ENCODE peak calls at places on chromosomes 11 and 22, in five cellular contexts. One of them, this sample, is unnamed.

GRCh38 chr11:71341173-71341572 is 88.8 kb upstream of the SHANK2 start:
- DNase-seq in AG09319: no peak
- DNase-seq in neural progenitor cell: no peak
- DNase-seq in neural crest cell: no peak
- DNase-seq in D721Med: no peak
- DNase-seq in this sample: no peak

GRCh38 chr22:39556970-39557811 is 13.4 kb upstream of the CACNA1I start:
- DNase-seq in AG09319: no peak
- DNase-seq in D721Med: peak
- DNase-seq in neural progenitor cell: peak
- DNase-seq in neural crest cell: no peak
- DNase-seq in this sample: no peak

GRCh38 chr11:2886191-2886894 is 768 bp upstream of the CDKN1C start:
- DNase-seq in neural crest cell: peak
- DNase-seq in neural progenitor cell: peak
- DNase-seq in D721Med: no peak
- DNase-seq in AG09319: no peak
- DNase-seq in this sample: peak

GRCh38 chr22:30717331-30717921 is 22.8 kb downstream of the OSBP2 start:
- DNase-seq in D721Med: no peak
- DNase-seq in neural progenitor cell: no peak
- DNase-seq in neural crest cell: no peak
- DNase-seq in AG09319: no peak
- DNase-seq in this sample: no peak

GRCh38 chr22:35609761-35610160 is 7.4 kb downstream of the MB start:
- DNase-seq in neural progenitor cell: no peak
- DNase-seq in AG09319: no peak
- DNase-seq in neural crest cell: no peak
- DNase-seq in D721Med: no peak
- DNase-seq in this sample: no peak

GRCh38 chr11:36550385-36551115 is 17.3 kb upstream of the RAG1 start:
- DNase-seq in AG09319: no peak
- DNase-seq in neural progenitor cell: no peak
- DNase-seq in D721Med: no peak
- DNase-seq in neural crest cell: no peak
- DNase-seq in this sample: no peak

GRCh38 chr11:121473064-121473777 is 20.5 kb upstream of the SORL1-AS1 start:
- DNase-seq in neural progenitor cell: no peak
- DNase-seq in D721Med: no peak
- DNase-seq in AG09319: no peak
- DNase-seq in neural crest cell: no peak
- DNase-seq in this sample: no peak

GRCh38 chr11:46296520-46297448 is 19.3 kb downstream of the CREB3L1 start:
- DNase-seq in D721Med: no peak
- DNase-seq in AG09319: peak
- DNase-seq in neural crest cell: peak
- DNase-seq in neural progenitor cell: peak
- DNase-seq in this sample: peak

GRCh38 chr11:92475316-92475715 is 250.7 kb downstream of the FAT3 start:
- DNase-seq in neural crest cell: no peak
- DNase-seq in D721Med: no peak
- DNase-seq in neural progenitor cell: no peak
- DNase-seq in AG09319: no peak
- DNase-seq in this sample: no peak

GRCh38 chr11:100689141-100689540 is 2.1 kb downstream of the ARHGAP42 start:
- DNase-seq in AG09319: no peak
- DNase-seq in D721Med: no peak
- DNase-seq in neural progenitor cell: no peak
- DNase-seq in neural crest cell: no peak
- DNase-seq in this sample: no peak

GRCh38 chr11:95924414-95924760 is 480 bp upstream of the MTMR2 start:
- DNase-seq in D721Med: no peak
- DNase-seq in neural progenitor cell: no peak
- DNase-seq in neural crest cell: no peak
- DNase-seq in AG09319: no peak
- DNase-seq in this sample: peak

GRCh38 chr22:41838842-41839618 is 6.1 kb downstream of the SREBF2 start:
- DNase-seq in AG09319: no peak
- DNase-seq in neural crest cell: no peak
- DNase-seq in D721Med: no peak
- DNase-seq in neural progenitor cell: no peak
- DNase-seq in this sample: no peak

GRCh38 chr22:39897841-39898240 is 3.0 kb upstream of the GRAP2 start:
- DNase-seq in AG09319: no peak
- DNase-seq in neural progenitor cell: no peak
- DNase-seq in neural crest cell: no peak
- DNase-seq in D721Med: no peak
- DNase-seq in this sample: no peak

GRCh38 chr22:20435436-20436308 is 2.0 kb downstream of the SCARF2 start:
- DNase-seq in neural progenitor cell: no peak
- DNase-seq in AG09319: no peak
- DNase-seq in neural crest cell: no peak
- DNase-seq in D721Med: no peak
- DNase-seq in this sample: no peak

GRCh38 chr11:75371930-75372876 is 20.7 kb upstream of the ARRB1 start:
- DNase-seq in neural crest cell: no peak
- DNase-seq in D721Med: no peak
- DNase-seq in AG09319: no peak
- DNase-seq in neural progenitor cell: no peak
- DNase-seq in this sample: no peak

GRCh38 chr11:68468217-68468828 is 7.8 kb downstream of the PPP6R3 start:
- DNase-seq in neural crest cell: no peak
- DNase-seq in D721Med: no peak
- DNase-seq in neural progenitor cell: no peak
- DNase-seq in AG09319: no peak
- DNase-seq in this sample: no peak

GRCh38 chr22:35314161-35314942 is 14.7 kb downstream of the TOM1 start:
- DNase-seq in neural crest cell: no peak
- DNase-seq in neural progenitor cell: no peak
- DNase-seq in AG09319: no peak
- DNase-seq in D721Med: no peak
- DNase-seq in this sample: no peak

GRCh38 chr22:42757475-42757874 is 36.8 kb upstream of the A4GALT start:
- DNase-seq in neural progenitor cell: peak
- DNase-seq in AG09319: no peak
- DNase-seq in neural crest cell: no peak
- DNase-seq in D721Med: no peak
- DNase-seq in this sample: no peak

GRCh38 chr22:20638143-20638870 is 130.9 kb downstream of the MED15 start:
- DNase-seq in D721Med: no peak
- DNase-seq in neural progenitor cell: no peak
- DNase-seq in AG09319: no peak
- DNase-seq in neural crest cell: no peak
- DNase-seq in this sample: no peak

GRCh38 chr11:128595775-128596174 is 8.4 kb upstream of the ETS1 start:
- DNase-seq in neural crest cell: no peak
- DNase-seq in AG09319: no peak
- DNase-seq in D721Med: no peak
- DNase-seq in neural progenitor cell: no peak
- DNase-seq in this sample: no peak

GRCh38 chr22:17501679-17502285 is 61.5 kb upstream of the SLC25A18 start:
- DNase-seq in neural progenitor cell: peak
- DNase-seq in neural crest cell: peak
- DNase-seq in AG09319: peak
- DNase-seq in D721Med: peak
- DNase-seq in this sample: peak

GRCh38 chr11:67002297-67002913 is 20.5 kb upstream of the SYT12 start:
- DNase-seq in D721Med: no peak
- DNase-seq in AG09319: no peak
- DNase-seq in neural progenitor cell: peak
- DNase-seq in neural crest cell: peak
- DNase-seq in this sample: no peak

GRCh38 chr11:63613517-63614135 is 607 bp downstream of the PLAAT3 start:
- DNase-seq in D721Med: no peak
- DNase-seq in AG09319: no peak
- DNase-seq in neural progenitor cell: peak
- DNase-seq in neural crest cell: no peak
- DNase-seq in this sample: peak

GRCh38 chr11:26621147-26621546 is 49.1 kb upstream of the MUC15 start:
- DNase-seq in neural crest cell: no peak
- DNase-seq in AG09319: peak
- DNase-seq in neural progenitor cell: no peak
- DNase-seq in D721Med: no peak
- DNase-seq in this sample: no peak

GRCh38 chr22:42604403-42604802 is 10.3 kb downstream of the POLDIP3 start:
- DNase-seq in D721Med: no peak
- DNase-seq in neural crest cell: no peak
- DNase-seq in AG09319: no peak
- DNase-seq in neural progenitor cell: no peak
- DNase-seq in this sample: no peak

GRCh38 chr11:63767415-63768231 is 952 bp downstream of the ZFTA start:
- DNase-seq in neural crest cell: peak
- DNase-seq in AG09319: no peak
- DNase-seq in neural progenitor cell: peak
- DNase-seq in D721Med: no peak
- DNase-seq in this sample: peak

GRCh38 chr22:38766076-38766777 is 10.4 kb upstream of the SUN2 start:
- DNase-seq in D721Med: peak
- DNase-seq in neural progenitor cell: peak
- DNase-seq in AG09319: no peak
- DNase-seq in neural crest cell: peak
- DNase-seq in this sample: peak

GRCh38 chr22:25714739-25715138 is 27.2 kb upstream of the MYO18B start:
- DNase-seq in neural progenitor cell: no peak
- DNase-seq in neural crest cell: no peak
- DNase-seq in AG09319: no peak
- DNase-seq in D721Med: no peak
- DNase-seq in this sample: no peak

GRCh38 chr11:96337541-96338530 is 5.2 kb downstream of the MAML2 start:
- DNase-seq in D721Med: no peak
- DNase-seq in neural progenitor cell: no peak
- DNase-seq in neural crest cell: no peak
- DNase-seq in AG09319: no peak
- DNase-seq in this sample: no peak

GRCh38 chr11:40280161-40281054 is 1179.0 kb downstream of the LRRC4C start:
- DNase-seq in neural crest cell: peak
- DNase-seq in AG09319: no peak
- DNase-seq in D721Med: no peak
- DNase-seq in neural progenitor cell: no peak
- DNase-seq in this sample: no peak

GRCh38 chr11:76515494-76515893 is 70.7 kb downstream of the EMSY start:
- DNase-seq in neural crest cell: no peak
- DNase-seq in D721Med: no peak
- DNase-seq in AG09319: no peak
- DNase-seq in neural progenitor cell: no peak
- DNase-seq in this sample: no peak

GRCh38 chr11:78715639-78716311 is 141.1 kb upstream of the NARS2 start:
- DNase-seq in neural progenitor cell: peak
- DNase-seq in D721Med: no peak
- DNase-seq in neural crest cell: peak
- DNase-seq in AG09319: peak
- DNase-seq in this sample: peak
- TF ChIP-seq CTCF in neural progenitor cell: peak
- TF ChIP-seq CTCF in D721Med: peak
- TF ChIP-seq CTCF in neural crest cell: peak
- TF ChIP-seq CTCF in AG09319: peak
- TF ChIP-seq CTCF in this sample: peak

GRCh38 chr11:12958984-12959383 is 50.1 kb upstream of the RASSF10 start:
- DNase-seq in neural progenitor cell: no peak
- DNase-seq in neural crest cell: no peak
- DNase-seq in AG09319: no peak
- DNase-seq in D721Med: no peak
- DNase-seq in this sample: no peak

GRCh38 chr11:12962306-12962705 is 46.8 kb upstream of the RASSF10 start:
- DNase-seq in AG09319: no peak
- DNase-seq in neural progenitor cell: no peak
- DNase-seq in neural crest cell: no peak
- DNase-seq in D721Med: no peak
- DNase-seq in this sample: no peak

GRCh38 chr11:12963051-12963450 is 46.1 kb upstream of the RASSF10 start:
- DNase-seq in D721Med: peak
- DNase-seq in neural progenitor cell: peak
- DNase-seq in neural crest cell: no peak
- DNase-seq in AG09319: no peak
- DNase-seq in this sample: no peak

GRCh38 chr11:12963789-12964536 is 45.2 kb upstream of the RASSF10 start:
- DNase-seq in D721Med: peak
- DNase-seq in neural crest cell: peak
- DNase-seq in neural progenitor cell: peak
- DNase-seq in AG09319: no peak
- DNase-seq in this sample: peak

DNA sequence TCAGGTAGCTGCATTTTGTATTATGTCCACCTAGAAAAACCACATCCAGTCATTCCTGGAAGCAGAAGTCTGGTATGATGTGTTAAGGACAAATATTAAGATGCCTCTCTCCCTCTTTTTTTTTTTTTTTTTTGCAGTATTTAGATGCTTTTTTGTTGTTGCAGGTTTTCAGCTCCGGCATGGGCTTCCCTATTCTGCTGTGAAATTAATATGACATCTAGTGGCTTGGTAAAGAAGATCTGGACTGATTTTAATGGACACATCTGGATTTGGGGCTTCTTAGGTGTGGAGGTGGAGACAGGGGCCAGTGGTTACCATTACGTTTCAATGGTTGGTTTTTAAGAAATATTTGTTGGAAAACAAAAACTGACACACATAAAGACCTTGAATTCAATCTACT is 47.5 kb upstream of the RASSF10 start:
- DNase-seq in neural progenitor cell: no peak
- DNase-seq in AG09319: no peak
- DNase-seq in neural crest cell: no peak
- DNase-seq in D721Med: no peak
- DNase-seq in this sample: no peak
- TF ChIP-seq CTCF in neural progenitor cell: no peak
- TF ChIP-seq CTCF in AG09319: peak
- TF ChIP-seq CTCF in neural crest cell: no peak
- TF ChIP-seq CTCF in D721Med: peak
- TF ChIP-seq CTCF in this sample: no peak

GRCh38 chr11:78812513-78813293 is 238.0 kb upstream of the NARS2 start:
- DNase-seq in neural progenitor cell: peak
- DNase-seq in D721Med: no peak
- DNase-seq in AG09319: no peak
- DNase-seq in neural crest cell: no peak
- DNase-seq in this sample: no peak
- TF ChIP-seq CTCF in neural progenitor cell: peak
- TF ChIP-seq CTCF in D721Med: no peak
- TF ChIP-seq CTCF in AG09319: no peak
- TF ChIP-seq CTCF in neural crest cell: no peak
- TF ChIP-seq CTCF in this sample: no peak

GRCh38 chr22:19057539-19057938 is 64.7 kb downstream of the DGCR2 start:
- DNase-seq in AG09319: no peak
- DNase-seq in D721Med: no peak
- DNase-seq in neural crest cell: no peak
- DNase-seq in neural progenitor cell: no peak
- DNase-seq in this sample: no peak

GRCh38 chr22:19059481-19060278 is 62.5 kb downstream of the DGCR2 start:
- DNase-seq in D721Med: no peak
- DNase-seq in neural crest cell: no peak
- DNase-seq in neural progenitor cell: no peak
- DNase-seq in AG09319: no peak
- DNase-seq in this sample: no peak

GRCh38 chr22:19060356-19061009 is 61.7 kb downstream of the DGCR2 start:
- DNase-seq in neural progenitor cell: no peak
- DNase-seq in D721Med: no peak
- DNase-seq in neural crest cell: no peak
- DNase-seq in AG09319: no peak
- DNase-seq in this sample: no peak

GRCh38 chr22:19057999-19058491 is 64.2 kb downstream of the DGCR2 start:
- DNase-seq in neural progenitor cell: no peak
- DNase-seq in neural crest cell: no peak
- DNase-seq in AG09319: no peak
- DNase-seq in D721Med: no peak
- DNase-seq in this sample: no peak

GRCh38 chr22:19058713-19059451 is 63.3 kb downstream of the DGCR2 start:
- DNase-seq in D721Med: no peak
- DNase-seq in AG09319: no peak
- DNase-seq in neural crest cell: no peak
- DNase-seq in neural progenitor cell: no peak
- DNase-seq in this sample: no peak
- TF ChIP-seq CTCF in D721Med: no peak
- TF ChIP-seq CTCF in AG09319: no peak
- TF ChIP-seq CTCF in neural crest cell: no peak
- TF ChIP-seq CTCF in neural progenitor cell: no peak
- TF ChIP-seq CTCF in this sample: no peak

This sample was measured in endothelial cell.